ENCODE peak calls at places on chromosomes 7 and 10, in four cellular contexts. I is thoracic aorta, E is fibroblast of lung, X is tibial artery. U is an unnamed sample. For H3K4me1, the result is how much of the 10 kb centered on the place peaks cover.

GRCh38 chr10:12448340-12448728 is 99.0 kb downstream of the CAMK1D start:
- DNase-seq in I (no peak), E (no peak), X (no peak), U (no peak)

GRCh38 chr10:88865281-88865876 is 13.7 kb upstream of the ANKRD22 start:
- DNase-seq in I (no peak), E (no peak), X (no peak), U (no peak)

GRCh38 chr7:91266067-91266930 is 2.1 kb downstream of the FZD1 start:
- DNase-seq in I (no peak), E (peak), X (peak), U (no peak)

GRCh38 chr10:89798092-89798491 is 96.7 kb downstream of the KIF20B start:
- DNase-seq in I (no peak), E (no peak), X (no peak), U (no peak)

GRCh38 chr7:90425376-90425775 is 22.1 kb downstream of the CLDN12 start:
- DNase-seq in I (no peak), E (no peak), X (no peak), U (no peak)

GRCh38 chr10:67079126-67079525 is 153.3 kb downstream of the LRRTM3 start:
- DNase-seq in I (no peak), E (no peak), X (peak), U (no peak)

GRCh38 chr7:155577509-155577905 is 31.1 kb upstream of the CNPY1 start:
- DNase-seq in I (no peak), E (no peak), X (no peak), U (no peak)

GRCh38 chr10:31929260-31929985 is 792 bp upstream of the ARHGAP12 start:
- DNase-seq in I (no peak), E (peak), X (peak), U (peak)

GRCh38 chr7:18040196-18040595 is 12.6 kb upstream of the PRPS1L1 start:
- DNase-seq in I (no peak), E (peak), X (no peak), U (no peak)

GRCh38 chr10:114017873-114018272 is 25.8 kb upstream of the ADRB1 start:
- DNase-seq in I (no peak), E (no peak), X (no peak), U (no peak)

GRCh38 chr7:105890290-105890997 is 14.0 kb upstream of the ATXN7L1 start:
- DNase-seq in I (no peak), E (peak), X (no peak), U (no peak)

GRCh38 chr7:74627699-74628411 is 29.7 kb upstream of the GTF2I start:
- DNase-seq in I (no peak), E (peak), X (no peak), U (no peak)

GRCh38 chr10:30691601-30692015 is 62.1 kb upstream of the LYZL2 start:
- DNase-seq in I (no peak), E (peak), X (no peak), U (no peak)

GRCh38 chr10:18214692-18215563 is 74.7 kb downstream of the CACNB2 start:
- DNase-seq in I (peak), E (peak), X (peak), U (no peak)

DNA sequence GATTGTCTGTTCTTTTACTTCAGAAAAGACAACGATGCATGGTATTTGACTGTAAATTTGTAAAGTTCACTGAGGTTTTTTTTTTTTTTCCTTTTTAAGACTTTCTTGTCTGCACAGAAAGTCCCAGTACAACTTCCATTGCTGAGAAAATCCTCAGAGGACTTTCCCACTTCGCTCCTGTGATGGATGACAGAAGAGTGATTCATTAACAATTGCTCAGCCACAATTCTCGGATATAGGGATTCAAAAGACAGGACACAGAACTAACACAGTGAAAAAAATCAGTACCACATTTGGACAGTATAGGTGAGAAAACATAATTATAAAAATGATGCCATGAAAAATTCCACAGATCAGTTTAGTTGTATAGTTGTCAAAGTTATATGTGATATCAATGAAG is 48.0 kb downstream of the SEC23IP start:
- DNase-seq in I (no peak), E (peak), X (no peak), U (no peak)
- H3K27ac ChIP-seq in I (no peak), E (no peak), X (no peak), U (no peak)

GRCh38 chr10:97333351-97333600 is 1.3 kb downstream of the FRAT2 start:
- DNase-seq in I (no peak), E (peak), X (no peak), U (peak)

GRCh38 chr10:97333601-97334369 is 744 bp downstream of the FRAT2 start:
- DNase-seq in I (no peak), E (peak), X (peak), U (peak)

GRCh38 chr10:97331304-97331703 is 3.2 kb downstream of the FRAT2 start:
- DNase-seq in I (no peak), E (no peak), X (no peak), U (no peak)

GRCh38 chr10:97334370-97335175 is at the start of gene FRAT2:
- DNase-seq in I (peak), E (peak), X (peak), U (peak)

DNA sequence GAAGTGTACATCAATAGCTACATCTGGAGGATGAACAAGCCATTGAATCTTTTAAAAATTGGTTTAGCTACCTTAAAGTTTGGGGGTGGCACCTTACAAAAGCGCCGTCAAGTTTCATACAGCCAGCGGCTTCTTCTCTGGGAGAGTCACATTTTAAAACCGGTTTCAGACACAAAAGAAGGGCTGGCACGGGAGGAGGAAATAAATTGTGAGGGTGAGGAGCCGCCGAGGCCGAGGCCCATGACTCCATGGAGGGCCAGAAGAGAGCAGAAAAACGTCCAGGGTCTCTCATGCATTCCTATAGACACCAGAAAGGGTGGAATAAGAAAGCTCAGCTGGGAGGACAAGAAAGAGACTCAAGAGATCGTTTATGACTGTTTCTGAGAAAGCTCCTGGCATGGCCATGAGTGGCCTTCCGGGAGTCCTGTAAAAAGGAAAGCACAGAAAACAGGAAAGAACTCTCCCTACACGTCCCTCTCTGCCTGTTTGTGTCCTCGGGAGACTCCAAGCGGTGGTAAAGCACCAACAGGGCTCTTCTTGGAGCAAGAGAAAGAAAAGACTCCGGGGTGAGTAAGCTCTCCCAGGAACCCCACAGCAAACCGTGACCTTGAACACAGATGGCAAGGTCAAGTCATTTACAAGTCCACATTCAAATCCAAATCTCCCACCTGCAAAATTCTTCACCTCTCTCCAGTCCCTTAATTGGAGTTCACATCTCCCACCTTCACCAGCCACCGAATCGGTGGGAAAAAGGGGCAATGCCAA is 1.8 kb downstream of the FRAT2 start:
- DNase-seq in I (no peak), E (peak), X (peak), U (no peak)
- H3K4me3 ChIP-seq in I (peak), E (peak), X (peak), U (peak)

GRCh38 chr7:108316708-108317107 is 139.5 kb downstream of the NRCAM start:
- DNase-seq in I (no peak), E (no peak), X (no peak), U (no peak)

GRCh38 chr7:108324053-108325038 is 131.9 kb downstream of the NRCAM start:
- DNase-seq in I (no peak), E (no peak), X (no peak), U (no peak)

GRCh38 chr7:108323305-108323832 is 132.9 kb downstream of the NRCAM start:
- DNase-seq in I (no peak), E (no peak), X (no peak), U (no peak)

GRCh38 chr7:108322899-108323298 is 133.3 kb downstream of the NRCAM start:
- DNase-seq in I (no peak), E (no peak), X (no peak), U (no peak)

GRCh38 chr7:108321359-108321758 is 134.9 kb downstream of the NRCAM start:
- DNase-seq in I (no peak), E (no peak), X (no peak), U (no peak)
- H3K4me1 ChIP-seq in I (under half), E (under half), X (under half), U (under half)

DNA sequence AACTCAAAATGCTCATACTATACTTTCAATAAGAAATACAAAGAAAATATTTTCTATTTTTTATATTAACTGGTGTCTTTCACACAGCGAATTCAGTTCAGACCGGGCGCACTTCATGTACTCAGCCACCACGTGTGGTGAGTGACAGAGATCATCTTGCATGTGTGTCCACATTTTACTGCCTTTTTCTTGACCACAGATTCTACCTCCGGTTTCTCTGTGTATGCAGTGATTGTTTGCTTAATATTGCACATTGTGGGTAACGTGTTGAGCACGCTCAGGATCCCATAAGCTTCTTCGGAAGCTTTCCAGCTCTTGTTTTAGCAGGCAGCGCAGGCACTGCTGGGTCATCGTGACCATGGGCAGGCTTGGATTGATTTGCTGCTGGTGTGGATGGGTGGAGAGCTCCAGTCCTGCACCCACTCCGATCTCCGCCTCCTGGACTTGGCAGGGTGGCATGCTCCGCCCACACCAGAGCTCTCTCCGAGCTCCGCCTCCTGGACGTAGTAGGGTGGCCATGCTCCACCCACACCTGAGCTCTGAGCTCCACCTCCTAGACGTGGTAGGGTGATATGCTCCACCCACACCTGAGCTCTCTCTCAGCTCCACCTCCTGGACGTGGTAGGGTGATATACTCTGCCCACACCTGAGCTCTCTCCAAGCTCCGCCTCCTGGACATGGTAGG is 253.3 kb downstream of the DIP2C start:
- DNase-seq in I (no peak), E (no peak), X (no peak), U (no peak)
- H3K27ac ChIP-seq in I (no peak), E (no peak), X (no peak), U (no peak)

GRCh38 chr10:73774637-73775036 is 7.2 kb upstream of the CHCHD1 start:
- DNase-seq in I (no peak), E (peak), X (no peak), U (no peak)
- H3K4me3 ChIP-seq in I (peak), E (peak), X (peak), U (peak)

DNA sequence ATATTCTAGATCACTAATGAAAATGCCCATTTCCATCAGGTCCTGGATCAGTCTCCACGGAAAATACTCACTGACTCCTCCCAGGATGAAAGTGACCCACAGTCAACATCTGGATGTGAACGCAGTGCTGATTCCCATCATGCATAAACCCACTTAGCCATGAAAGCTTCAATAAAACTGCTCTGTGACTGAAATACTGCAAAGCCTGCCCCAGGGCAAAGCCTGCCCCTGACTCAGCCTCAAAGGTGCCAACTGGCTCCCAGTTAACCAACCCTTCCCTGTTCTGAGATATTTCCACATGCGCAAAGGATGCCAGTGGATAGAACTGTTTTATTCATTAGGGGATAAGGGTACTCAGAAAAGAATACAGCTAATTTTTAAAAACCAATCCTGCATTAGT is 24.0 kb downstream of the OSBPL3 start:
- DNase-seq in I (no peak), E (no peak), X (no peak), U (no peak)
- H3K4me1 ChIP-seq in I (under half), E (under half), X (under half), U (under half)

GRCh38 chr7:120951309-120951706 is 731 bp downstream of the ING3 start:
- DNase-seq in I (no peak), E (no peak), X (no peak), U (no peak)
- H3K27ac ChIP-seq in I (peak), E (peak), X (peak), U (peak)

DNA sequence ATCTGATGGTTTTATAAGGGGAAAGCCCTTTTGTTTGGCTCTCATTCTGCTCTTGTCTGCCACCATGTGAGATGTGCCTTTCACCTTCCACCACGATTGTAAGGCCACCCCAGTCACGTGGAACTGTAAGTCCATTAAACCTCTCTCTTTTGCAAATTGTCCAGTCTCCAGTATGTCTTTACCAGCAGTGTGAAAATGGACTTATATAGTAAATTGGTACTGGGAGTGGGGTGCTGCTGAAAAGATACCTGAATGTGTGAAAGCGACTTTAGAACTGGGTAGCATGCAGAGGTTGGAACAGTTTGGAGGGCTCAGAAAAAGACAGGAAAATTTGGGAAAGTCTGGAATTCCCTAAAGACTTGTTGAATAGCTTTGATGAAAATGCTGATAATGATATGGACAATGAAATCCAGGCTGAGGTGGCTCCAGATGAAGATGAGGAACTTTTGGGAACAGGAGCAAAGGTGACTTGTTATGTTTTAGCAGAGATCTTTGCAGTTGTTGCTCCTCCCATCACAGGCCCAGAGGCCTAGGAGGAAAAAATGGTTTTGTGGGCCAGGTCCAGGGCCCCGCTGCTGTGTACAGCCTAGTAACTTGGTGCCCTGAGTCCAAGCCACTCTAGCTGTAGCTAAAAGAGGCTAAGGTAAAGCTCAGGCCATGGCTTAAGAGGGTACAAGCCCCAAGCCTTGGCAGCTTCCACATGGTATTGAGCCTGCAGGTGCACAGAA is 275.7 kb upstream of the NPSR1 start:
- DNase-seq in I (no peak), E (no peak), X (no peak), U (no peak)
- H3K4me3 ChIP-seq in I (no peak), E (no peak), X (no peak), U (no peak)

GRCh38 chr10:94281654-94282053 is 81.1 kb downstream of the NOC3L start:
- DNase-seq in I (no peak), E (no peak), X (no peak), U (no peak)

GRCh38 chr10:94274142-94274787 is 88.5 kb downstream of the NOC3L start:
- DNase-seq in I (no peak), E (peak), X (peak), U (no peak)

GRCh38 chr10:94279835-94280709 is 82.7 kb downstream of the NOC3L start:
- DNase-seq in I (no peak), E (peak), X (no peak), U (peak)

GRCh38 chr10:94277450-94277849 is 85.3 kb downstream of the NOC3L start:
- DNase-seq in I (no peak), E (no peak), X (no peak), U (no peak)

DNA sequence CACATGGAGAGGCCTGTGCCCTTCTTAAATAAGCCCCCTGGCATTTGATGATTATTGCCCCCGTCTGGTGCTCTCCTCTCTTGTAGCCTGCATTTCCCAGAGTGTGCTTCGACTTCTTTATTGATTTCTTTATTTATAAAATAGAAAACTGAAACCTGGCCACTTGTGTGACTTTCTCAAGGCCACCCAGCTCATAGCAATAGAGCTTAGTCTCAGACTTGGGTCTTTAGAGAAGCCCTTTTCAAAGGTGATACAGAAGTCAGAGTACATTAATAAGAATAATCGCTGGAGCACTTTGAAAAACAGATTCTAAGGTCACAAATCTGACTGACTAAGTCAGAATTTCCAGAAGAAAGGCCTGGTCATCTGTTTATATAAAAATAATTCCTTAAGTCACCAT is 86.6 kb downstream of the NOC3L start:
- DNase-seq in I (no peak), E (no peak), X (no peak), U (no peak)
- H3K4me1 ChIP-seq in I (under half), E (under half), X (under half), U (under half)

DNA sequence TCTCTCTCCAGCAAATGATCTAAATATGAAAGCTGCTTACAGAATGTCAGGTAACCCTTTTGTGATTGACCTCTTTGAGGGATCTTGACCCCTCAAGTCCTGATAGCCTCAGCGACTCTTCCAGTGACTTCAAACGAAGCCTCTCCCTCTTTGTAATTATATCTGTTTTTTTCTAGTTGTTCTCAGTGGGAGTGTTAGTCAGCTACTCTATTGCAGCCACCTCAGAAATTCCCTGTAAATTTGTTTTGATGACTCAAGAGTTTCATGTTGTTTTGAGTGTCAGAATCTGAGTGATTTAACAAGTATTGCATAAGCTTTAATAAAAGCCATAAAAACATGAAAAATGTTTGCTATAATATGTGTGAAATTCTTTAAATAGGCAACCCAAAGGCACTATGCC is 94.2 kb upstream of the SEMA3C start:
- DNase-seq in I (no peak), E (peak), X (no peak), U (no peak)
- H3K27ac ChIP-seq in I (no peak), E (no peak), X (no peak), U (no peak)